ENCODE peak calls at places on chromosomes 6 and 20, in seven cellular contexts. K is ovary, E is prostate gland, W is GM23338, V is endodermal cell, G is neural crest cell, C is psoas muscle. T is an unnamed sample.

GRCh38 chr20:25320035-25320800 is 70.4 kb downstream of the ABHD12 start:
- DNase-seq in K (no peak), E (no peak), W (no peak), V (no peak), G (no peak), C (no peak), T (no peak)

GRCh38 chr6:100472674-100473073 is 8.0 kb upstream of the SIM1 start:
- DNase-seq in K (no peak), E (no peak), W (peak), V (no peak), G (no peak), C (no peak), T (no peak)

GRCh38 chr6:130825772-130826441 is 1.3 kb upstream of the SMLR1 start:
- DNase-seq in K (no peak), E (no peak), W (peak), V (peak), G (no peak), C (no peak), T (no peak)

GRCh38 chr6:36595168-36595818 is 1.1 kb downstream of the SRSF3 start:
- DNase-seq in K (peak), E (peak), W (peak), V (no peak), G (no peak), C (no peak), T (no peak)

GRCh38 chr20:38193586-38194105 is 28.6 kb upstream of the TGM2 start:
- DNase-seq in K (no peak), E (no peak), W (no peak), V (peak), G (no peak), C (no peak), T (no peak)

GRCh38 chr20:25058797-25059486 is 1.0 kb upstream of the ACSS1 start:
- DNase-seq in K (no peak), E (peak), W (peak), V (peak), G (no peak), C (no peak), T (no peak)

GRCh38 chr20:931401-931800 is 15.3 kb upstream of the ANGPT4 start:
- DNase-seq in K (no peak), E (no peak), W (peak), V (no peak), G (no peak), C (no peak), T (no peak)

GRCh38 chr6:89925826-89926225 is 31.6 kb downstream of the GJA10 start:
- DNase-seq in K (no peak), E (no peak), W (no peak), V (no peak), G (no peak), C (no peak), T (no peak)

GRCh38 chr6:8707369-8707768 is 272.0 kb upstream of the SLC35B3 start:
- DNase-seq in K (no peak), E (no peak), W (no peak), V (no peak), G (no peak), C (no peak), T (no peak)

GRCh38 chr6:8705435-8706020 is 270.2 kb upstream of the SLC35B3 start:
- DNase-seq in K (no peak), E (no peak), W (no peak), V (peak), G (no peak), C (no peak), T (no peak)

GRCh38 chr6:8710668-8711431 is 275.5 kb upstream of the SLC35B3 start:
- DNase-seq in K (no peak), E (no peak), W (no peak), V (no peak), G (no peak), C (no peak), T (no peak)

GRCh38 chr6:8703059-8703458 is 267.7 kb upstream of the SLC35B3 start:
- DNase-seq in K (no peak), E (no peak), W (no peak), V (no peak), G (no peak), C (no peak), T (no peak)

DNA sequence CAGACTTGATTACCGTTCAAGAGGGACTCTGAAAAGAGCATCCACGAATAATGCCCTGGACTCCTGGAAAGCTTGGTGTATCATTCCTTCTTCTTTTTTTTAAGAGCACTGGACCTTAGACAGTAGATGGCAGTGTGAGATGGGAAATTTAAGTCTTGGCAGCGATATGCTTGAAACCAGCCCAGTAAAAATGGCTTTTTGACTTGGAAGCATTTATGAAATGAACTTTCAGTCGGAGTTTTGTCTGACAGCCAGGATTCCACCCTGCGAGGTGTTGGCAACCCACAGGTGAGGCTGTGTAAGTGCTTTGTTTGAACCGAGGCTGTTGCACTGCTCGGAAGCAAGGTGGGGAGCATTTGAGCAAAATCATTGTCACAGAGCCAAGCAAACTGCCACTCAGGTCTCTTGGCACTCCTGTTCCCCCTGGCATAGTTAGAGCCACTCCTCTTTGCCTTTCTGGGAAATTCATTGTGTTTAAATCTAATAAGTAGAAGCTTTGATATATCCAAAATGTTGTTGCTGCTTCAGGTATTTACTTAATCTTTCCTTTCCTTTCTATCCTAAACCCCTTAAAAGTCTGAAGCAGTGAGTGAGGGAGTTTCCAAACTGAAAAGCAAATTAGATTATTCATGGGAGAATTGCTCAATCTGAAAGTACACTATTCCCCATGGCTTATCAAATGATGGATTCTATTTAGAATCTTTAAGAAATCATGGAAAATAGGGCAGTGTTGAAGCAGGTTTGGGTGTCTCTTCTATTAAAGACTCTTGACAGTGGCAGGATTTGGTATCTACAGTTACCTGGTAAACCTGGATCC is 272.8 kb upstream of the SLC35B3 start:
- DNase-seq in K (no peak), E (peak), W (peak), V (peak), G (no peak), C (no peak), T (peak)
- TF ChIP-seq CTCF in K (no peak), E (no peak), W (peak), V (peak), G (peak), C (peak), T (peak)

GRCh38 chr6:12482386-12482785 is 192.2 kb downstream of the EDN1 start:
- DNase-seq in K (no peak), E (no peak), W (peak), V (no peak), G (no peak), C (no peak), T (no peak)
- TF ChIP-seq CTCF in K (no peak), E (no peak), W (peak), V (peak), G (peak), C (no peak), T (no peak)

DNA sequence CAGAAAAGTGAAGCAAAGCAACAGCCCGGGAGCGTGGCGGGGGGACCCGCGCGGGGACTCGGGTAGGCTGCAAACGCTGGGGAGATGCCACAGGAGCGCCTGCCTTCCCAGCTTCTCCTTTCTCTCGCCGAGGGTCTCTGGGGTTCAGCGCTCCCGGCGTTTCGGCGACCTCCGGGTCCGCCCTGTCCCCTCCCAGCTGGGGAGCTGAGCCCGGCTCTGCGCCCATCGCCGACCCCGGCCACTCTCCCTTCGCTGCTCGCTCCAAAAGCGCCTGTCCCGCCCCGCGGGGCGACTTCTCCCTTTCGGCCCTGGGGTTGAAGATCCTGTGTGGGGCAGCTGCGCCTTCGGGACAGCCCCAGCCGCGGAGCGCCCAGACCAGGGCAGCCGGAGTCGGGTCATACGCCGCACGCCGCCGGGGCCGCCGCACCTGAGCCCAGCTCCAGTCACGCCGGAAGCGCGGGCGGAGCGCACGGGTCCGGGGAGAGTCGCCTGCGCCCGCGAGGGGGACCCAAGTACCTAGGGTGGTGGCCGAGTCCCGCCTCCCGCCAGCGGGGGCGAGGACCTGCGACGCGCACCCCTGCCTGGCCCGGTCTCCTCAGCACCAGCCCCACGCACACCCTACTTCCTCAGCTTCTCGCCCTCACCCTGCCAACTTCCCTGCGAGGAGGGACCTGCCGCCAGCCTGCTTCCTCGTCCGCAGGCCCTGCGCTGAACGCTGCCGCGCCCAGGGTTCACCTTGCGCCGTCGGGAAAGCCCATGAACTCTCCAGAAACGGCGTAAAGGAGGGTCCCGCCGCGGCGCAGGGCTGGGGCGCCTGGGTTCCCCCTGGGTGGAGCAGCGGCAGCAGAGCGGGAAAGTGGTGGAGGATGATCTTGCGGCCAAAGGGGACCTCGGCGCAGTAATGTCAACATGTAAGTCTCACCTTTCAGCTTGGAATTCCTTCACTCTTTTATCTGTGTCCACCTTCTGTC is at the start of gene ADGRG6:
- DNase-seq in K (peak), E (peak), W (peak), V (peak), G (peak), C (peak), T (peak)
- TF ChIP-seq CTCF in K (no peak), E (no peak), W (no peak), V (peak), G (peak), C (no peak), T (no peak)

GRCh38 chr6:153216789-153217188 is 85.7 kb upstream of the RGS17 start:
- DNase-seq in K (no peak), E (no peak), W (no peak), V (no peak), G (no peak), C (no peak), T (no peak)

GRCh38 chr6:153215242-153215641 is 84.2 kb upstream of the RGS17 start:
- DNase-seq in K (no peak), E (no peak), W (peak), V (no peak), G (no peak), C (no peak), T (no peak)

GRCh38 chr6:153214439-153214838 is 83.4 kb upstream of the RGS17 start:
- DNase-seq in K (no peak), E (no peak), W (no peak), V (no peak), G (no peak), C (no peak), T (no peak)

GRCh38 chr6:153218184-153218792 is 87.2 kb upstream of the RGS17 start:
- DNase-seq in K (no peak), E (no peak), W (no peak), V (no peak), G (no peak), C (no peak), T (no peak)
- TF ChIP-seq CTCF in K (no peak), E (no peak), W (no peak), V (no peak), G (no peak), C (no peak), T (no peak)

GRCh38 chr6:168815229-168815628 is 374.2 kb downstream of the SMOC2 start:
- DNase-seq in K (no peak), E (no peak), W (peak), V (peak), G (no peak), C (no peak), T (no peak)
- TF ChIP-seq CTCF in K (no peak), E (no peak), W (peak), V (peak), G (peak), C (peak), T (no peak)

T was measured in pancreas.